ENCODE peak calls at places on chromosome 19, in five cellular contexts. V is fibroblast of lung, A is IMR-90, P is SK-N-SH, T is AG04449. N is an unnamed sample.

GRCh38 chr19:48258350-48258749 is 2.6 kb upstream of the CARD8 start:
- DNase-seq in P (no peak), V (peak; percentile 21), T (no peak), A (no peak), N (peak; percentile 34)

GRCh38 chr19:57870225-57870624 is 18.6 kb downstream of the ZNF814 start:
- DNase-seq in V (no peak), T (no peak), P (no peak), A (no peak), N (no peak)

GRCh38 chr19:33914599-33914998 is 117.9 kb downstream of the KCTD15 start:
- DNase-seq in A (no peak), V (no peak), P (no peak), T (no peak), N (no peak)

GRCh38 chr19:54407780-54408179 is 7.5 kb upstream of the TTYH1 start:
- DNase-seq in A (no peak), T (no peak), P (no peak), V (no peak), N (no peak)

GRCh38 chr19:17577698-17578097 is 22.2 kb downstream of the COLGALT1 start:
- DNase-seq in P (no peak), T (no peak), V (no peak), A (no peak), N (no peak)

GRCh38 chr19:7506385-7507328 is 9.2 kb upstream of the ZNF358 start:
- DNase-seq in P (peak; percentile 81), T (no peak), A (peak; percentile 48), V (peak; percentile 75), N (peak; percentile 89)

GRCh38 chr19:39515551-39516191 is 732 bp downstream of the SELENOV start:
- DNase-seq in T (no peak), P (no peak), A (no peak), V (no peak), N (no peak)

GRCh38 chr19:40519352-40520322 is 52.8 kb downstream of the SPTBN4 start:
- DNase-seq in T (no peak), V (peak; percentile 54), P (no peak), A (peak; percentile 40), N (peak; percentile 43)

GRCh38 chr19:1752009-1752756 is 1.1 kb upstream of the ONECUT3 start:
- DNase-seq in A (no peak), P (no peak), T (no peak), V (no peak), N (no peak)

GRCh38 chr19:45953676-45954075 is 20.0 kb downstream of the NOVA2 start:
- DNase-seq in P (no peak), T (no peak), V (peak; percentile 76), A (no peak), N (no peak)

GRCh38 chr19:11169896-11170678 is 14.5 kb upstream of the SPC24 start:
- DNase-seq in P (no peak), T (no peak), V (no peak), A (peak; percentile 29), N (peak; percentile 71)

DNA sequence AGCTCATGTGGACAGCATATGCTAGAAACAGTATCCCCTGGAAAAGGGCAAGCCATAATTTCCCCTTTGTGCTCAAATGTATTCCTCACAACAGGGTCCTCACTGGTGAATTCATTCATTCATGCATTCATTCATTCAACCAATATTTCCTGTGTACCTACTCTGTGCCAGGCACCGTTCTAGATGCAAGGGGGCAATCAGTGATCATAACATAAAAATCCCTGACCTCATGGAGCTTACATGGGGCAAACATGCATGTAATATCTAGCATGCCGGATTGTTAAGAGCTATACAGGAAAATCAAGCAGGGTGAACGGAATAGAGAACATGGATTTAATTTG is 2.6 kb downstream of the RANBP3 start:
- DNase-seq in P (no peak), V (no peak), A (no peak), T (no peak), N (no peak)
- H3K4me3 ChIP-seq in P (no peak overlapping the region), V (no peak overlapping the region), A (no peak overlapping the region), T (no peak overlapping the region), N (no peak overlapping the region)

DNA sequence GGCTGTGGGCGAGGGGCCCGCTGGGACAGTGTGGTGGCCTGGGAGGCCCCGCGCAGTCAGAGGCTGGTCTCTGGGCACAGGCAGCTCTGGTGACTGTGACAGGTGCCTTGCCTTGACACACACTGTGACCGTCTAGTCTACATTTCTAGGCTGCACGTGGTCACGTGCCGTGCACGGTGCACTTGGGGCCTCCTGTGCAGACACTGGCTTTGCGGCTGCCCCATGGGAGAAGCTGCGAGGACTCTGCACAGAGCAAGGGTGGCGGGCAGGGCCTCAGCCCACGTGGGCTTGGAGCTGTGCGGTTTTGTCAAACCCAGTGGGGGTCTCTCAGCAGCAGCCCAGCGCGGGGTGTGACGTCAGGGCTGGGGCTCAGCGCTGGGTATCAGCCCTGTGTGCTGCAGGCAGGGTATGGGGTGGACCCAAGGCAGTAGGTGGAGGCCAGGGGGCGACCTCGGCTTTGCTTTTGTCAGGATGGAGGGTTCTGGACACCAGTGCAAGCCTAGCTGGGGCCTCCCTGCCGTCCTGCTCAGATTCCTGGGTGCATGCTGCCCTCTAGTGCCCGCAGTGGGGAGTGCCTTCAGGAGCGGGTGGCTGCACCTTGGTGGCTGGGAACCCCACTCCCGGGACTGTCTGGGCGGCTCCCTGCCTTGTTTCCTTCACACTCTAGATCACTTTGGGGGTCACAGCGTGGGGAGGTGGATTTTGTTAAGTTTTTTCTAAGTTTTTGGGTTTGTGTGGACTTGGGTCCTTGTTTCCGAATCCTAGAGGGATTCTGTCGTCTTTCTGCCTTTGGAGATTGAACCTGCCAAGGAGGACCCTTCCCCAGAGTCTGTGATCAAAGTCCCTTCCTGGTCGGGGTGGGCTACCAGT is 62.6 kb downstream of the KDM4B start:
- DNase-seq in T (no peak), A (peak; percentile 65), V (peak; percentile 56), P (peak; percentile 97), N (peak; percentile 77)
- TF ChIP-seq CTCF in T (peak; percentile 98), A (peak; percentile 95), V (peak; percentile 92), P (peak; percentile 93), N (peak; percentile 90)

GRCh38 chr19:3353493-3353892 is 12.9 kb upstream of the NFIC start:
- DNase-seq in T (no peak), P (no peak), V (no peak), A (no peak), N (no peak)
- H3K4me3 ChIP-seq in T (no peak overlapping the region), P (no peak overlapping the region), V (no peak overlapping the region), A (no peak overlapping the region), N (no peak overlapping the region)

GRCh38 chr19:13833330-13834265 is 38.4 kb downstream of the ZSWIM4 start:
- DNase-seq in P (peak; percentile 99), V (peak; percentile 87), T (no peak), A (peak; percentile 86), N (peak; percentile 90)
- TF ChIP-seq CTCF in P (peak; percentile 52), V (no peak), T (peak; percentile 46), A (peak; percentile 49), N (peak; percentile 29)

GRCh38 chr19:484494-484893 is 11.8 kb upstream of the MADCAM1 start:
- DNase-seq in P (no peak), A (no peak), T (no peak), V (no peak), N (no peak)

GRCh38 chr19:488505-489417 is 7.5 kb upstream of the MADCAM1 start:
- DNase-seq in T (no peak), V (peak; percentile 93), P (peak; percentile 99), A (peak; percentile 92), N (peak; percentile 96)

GRCh38 chr19:485122-485521 is 11.2 kb upstream of the MADCAM1 start:
- DNase-seq in V (no peak), P (no peak), T (no peak), A (no peak), N (no peak)

GRCh38 chr19:483332-484072 is 12.8 kb upstream of the MADCAM1 start:
- DNase-seq in T (no peak), P (peak; percentile 14), A (no peak), V (no peak), N (no peak)

DNA sequence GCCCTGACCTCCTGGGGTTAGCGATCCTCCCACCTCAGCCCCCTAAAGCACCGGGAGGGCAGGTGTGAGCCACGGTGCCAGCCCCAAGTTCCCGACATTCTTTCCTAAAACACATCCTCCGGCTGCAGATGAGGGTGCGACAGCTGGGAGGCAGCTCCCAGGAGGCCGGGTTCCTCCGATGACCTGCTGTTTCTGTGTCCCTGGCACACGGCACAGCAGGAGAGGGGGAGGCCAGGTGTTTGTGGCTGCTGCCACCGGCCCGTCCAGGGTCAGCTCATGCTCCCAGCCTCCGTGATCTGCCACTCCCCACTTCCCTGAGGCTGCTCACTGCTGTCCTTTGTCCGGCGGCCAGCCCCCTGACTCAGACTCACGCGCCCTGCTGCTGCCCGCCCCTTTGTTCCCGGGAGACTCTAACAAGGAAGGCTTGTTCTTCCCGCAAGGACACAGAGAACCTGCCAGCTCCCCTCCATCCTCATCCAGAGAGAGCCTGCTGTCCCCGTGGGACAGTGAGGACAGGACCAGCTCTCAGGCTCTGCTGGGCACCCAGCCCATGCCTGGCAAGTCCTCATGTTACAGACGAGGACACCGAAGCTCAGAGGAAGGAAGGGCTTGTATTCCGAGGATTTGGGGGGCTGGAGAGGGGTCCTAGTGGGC is 10.6 kb upstream of the MADCAM1 start:
- DNase-seq in V (peak; percentile 36), A (no peak), P (peak; percentile 12), T (no peak), N (no peak)
- H3K4me3 ChIP-seq in V (no peak overlapping the region), A (no peak overlapping the region), P (no peak overlapping the region), T (no peak overlapping the region), N (no peak overlapping the region)

GRCh38 chr19:31146546-31147183 is 202.6 kb downstream of the TSHZ3 start:
- DNase-seq in T (no peak), A (no peak), P (no peak), V (no peak), N (no peak)

GRCh38 chr19:31145909-31146453 is 203.3 kb downstream of the TSHZ3 start:
- DNase-seq in A (no peak), V (no peak), T (no peak), P (no peak), N (no peak)

GRCh38 chr19:31149306-31149975 is 199.8 kb downstream of the TSHZ3 start:
- DNase-seq in T (no peak), A (peak; percentile 8), P (no peak), V (no peak), N (no peak)

GRCh38 chr19:31148671-31149070 is 200.6 kb downstream of the TSHZ3 start:
- DNase-seq in A (no peak), T (no peak), V (no peak), P (no peak), N (no peak)

DNA sequence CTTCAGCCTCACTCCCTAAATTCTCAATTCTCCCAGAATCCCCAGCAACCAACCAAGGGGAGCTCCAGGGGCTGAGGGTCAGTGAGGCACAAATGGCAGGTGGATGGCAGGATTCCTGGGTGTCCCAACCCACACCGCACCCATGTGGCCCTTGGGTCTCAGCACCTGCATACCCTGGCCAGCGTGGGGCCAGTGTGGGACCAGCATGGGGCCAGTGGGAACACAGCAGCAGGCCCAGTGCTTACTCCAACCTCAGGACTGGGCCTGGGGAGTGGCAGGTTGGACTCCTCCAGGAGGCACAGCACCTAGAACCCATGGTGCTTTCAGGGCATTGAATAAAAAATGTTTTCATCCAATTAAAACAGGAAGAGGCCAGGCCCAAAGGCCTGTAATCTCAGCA is 202.0 kb downstream of the TSHZ3 start:
- DNase-seq in V (no peak), T (no peak), A (no peak), P (no peak), N (no peak)
- TF ChIP-seq CTCF in V (no peak), T (no peak), A (no peak), P (no peak), N (no peak)

GRCh38 chr19:35562336-35562735 is 1.1 kb downstream of the ATP4A start:
- DNase-seq in A (no peak), P (no peak), T (no peak), V (no peak), N (no peak)
- H3K4me3 ChIP-seq in A (no peak overlapping the region), P (no peak overlapping the region), T (no peak overlapping the region), V (no peak overlapping the region), N (no peak overlapping the region)

N was measured in fibroblast of pulmonary artery.